ENCODE peak calls at places on chromosome X, in nine cellular contexts. M, C, F, Z, S, J, K, O and D are unnamed samples.

GRCh38 chrX:17710836-17711235 is 26.5 kb upstream of the SCML1 start:
- DNase-seq in M (no peak), C (no peak), F (no peak), Z (no peak), S (no peak), J (no peak), K (no peak), O (no peak), D (no peak)

GRCh38 chrX:826026-826425 is 195.4 kb downstream of the SHOX start:
- DNase-seq in M (no peak), C (no peak), F (no peak), Z (no peak), S (no peak), J (no peak), K (no peak), O (no peak), D (no peak)

GRCh38 chrX:109732780-109733657 is at the start of gene ACSL4:
- DNase-seq in M (peak), C (peak), F (peak), Z (peak), S (peak), J (peak), K (peak), O (peak), D (peak)

GRCh38 chrX:40912576-40912975 is 172.7 kb upstream of the USP9X start:
- DNase-seq in M (no peak), C (no peak), F (no peak), Z (no peak), S (no peak), J (no peak), K (no peak), O (no peak), D (no peak)

GRCh38 chrX:110449312-110449711 is 90.7 kb downstream of the RTL9 start:
- DNase-seq in M (no peak), C (no peak), F (no peak), Z (no peak), S (no peak), J (no peak), K (no peak), O (no peak), D (no peak)

GRCh38 chrX:29926659-29927058 is 288.7 kb upstream of the MAGEB2 start:
- DNase-seq in M (no peak), C (no peak), F (no peak), Z (no peak), S (no peak), J (no peak), K (no peak), O (no peak), D (no peak)

GRCh38 chrX:72137846-72138455 is 6.2 kb upstream of the RTL5 start:
- DNase-seq in M (no peak), C (no peak), F (no peak), Z (no peak), S (peak), J (no peak), K (no peak), O (no peak), D (no peak)

GRCh38 chrX:80174925-80175574 is 160.5 kb downstream of the TBX22 start:
- DNase-seq in M (no peak), C (no peak), F (no peak), Z (peak), S (peak), J (peak), K (no peak), O (peak), D (no peak)

GRCh38 chrX:40402771-40403533 is 177.8 kb upstream of the ATP6AP2 start:
- DNase-seq in M (no peak), C (no peak), F (peak), Z (peak), S (no peak), J (peak), K (no peak), O (no peak), D (no peak)

GRCh38 chrX:47191331-47191730 is 2.3 kb upstream of the UBA1 start:
- DNase-seq in M (peak), C (no peak), F (no peak), Z (peak), S (no peak), J (no peak), K (peak), O (peak), D (no peak)

GRCh38 chrX:85765651-85766050 is 281.7 kb downstream of the CHM start:
- DNase-seq in M (no peak), C (no peak), F (no peak), Z (no peak), S (no peak), J (no peak), K (no peak), O (no peak), D (no peak)

GRCh38 chrX:54945224-54945623 is 24.6 kb downstream of the TRO start:
- DNase-seq in M (no peak), C (no peak), F (no peak), Z (no peak), S (no peak), J (no peak), K (no peak), O (no peak), D (no peak)

GRCh38 chrX:45322382-45322781 is 121.7 kb upstream of the DIPK2B start:
- DNase-seq in M (no peak), C (no peak), F (peak), Z (peak), S (no peak), J (peak), K (no peak), O (peak), D (no peak)

GRCh38 chrX:30317308-30317707 is 8.1 kb upstream of the NR0B1 start:
- DNase-seq in M (no peak), C (no peak), F (no peak), Z (no peak), S (no peak), J (no peak), K (no peak), O (no peak), D (no peak)

GRCh38 chrX:14027511-14028019 is 2.1 kb downstream of the GEMIN8 start:
- DNase-seq in M (no peak), C (no peak), F (peak), Z (no peak), S (no peak), J (no peak), K (peak), O (no peak), D (no peak)

GRCh38 chrX:120732879-120733278 is 103.0 kb upstream of the C1GALT1C1 start:
- DNase-seq in M (no peak), C (no peak), F (no peak), Z (no peak), S (no peak), J (no peak), K (no peak), O (no peak), D (no peak)

GRCh38 chrX:63784902-63785692 is at the start of gene ARHGEF9:
- DNase-seq in M (peak), C (no peak), F (no peak), Z (peak), S (peak), J (peak), K (no peak), O (peak), D (no peak)

GRCh38 chrX:12210196-12210815 is 72.0 kb downstream of the FRMPD4 start:
- DNase-seq in M (no peak), C (no peak), F (peak), Z (no peak), S (no peak), J (peak), K (no peak), O (no peak), D (no peak)

GRCh38 chrX:46407036-46407752 is 138.0 kb downstream of the ZNF674 start:
- DNase-seq in M (no peak), C (no peak), F (no peak), Z (no peak), S (no peak), J (no peak), K (no peak), O (no peak), D (no peak)

GRCh38 chrX:150236304-150236703 is 126.8 kb upstream of the MAMLD1 start:
- DNase-seq in M (no peak), C (no peak), F (no peak), Z (no peak), S (peak), J (no peak), K (no peak), O (no peak), D (no peak)

GRCh38 chrX:24253469-24253868 is 60.4 kb downstream of the SUPT20HL2 start:
- DNase-seq in M (no peak), C (no peak), F (no peak), Z (no peak), S (peak), J (no peak), K (no peak), O (no peak), D (no peak)

GRCh38 chrX:72208126-72208525 is 26.6 kb downstream of the PIN4 start:
- DNase-seq in M (no peak), C (no peak), F (no peak), Z (no peak), S (no peak), J (no peak), K (no peak), O (no peak), D (no peak)

GRCh38 chrX:21798677-21799219 is 40.7 kb upstream of the MBTPS2 start:
- DNase-seq in M (no peak), C (no peak), F (peak), Z (peak), S (no peak), J (no peak), K (no peak), O (peak), D (no peak)

GRCh38 chrX:110383414-110383813 is 24.8 kb downstream of the RTL9 start:
- DNase-seq in M (no peak), C (no peak), F (no peak), Z (no peak), S (no peak), J (no peak), K (no peak), O (no peak), D (no peak)

GRCh38 chrX:39261446-39262147 is 460.3 kb downstream of the MID1IP1 start:
- DNase-seq in M (no peak), C (no peak), F (peak), Z (no peak), S (no peak), J (no peak), K (peak), O (no peak), D (peak)

GRCh38 chrX:131237363-131237762 is 51.7 kb downstream of the IGSF1 start:
- DNase-seq in M (no peak), C (no peak), F (no peak), Z (no peak), S (no peak), J (no peak), K (no peak), O (no peak), D (no peak)

GRCh38 chrX:15854080-15854655 is 445 bp downstream of the AP1S2 start:
- DNase-seq in M (peak), C (peak), F (peak), Z (peak), S (peak), J (peak), K (peak), O (peak), D (no peak)

GRCh38 chrX:44922980-44923379 is 50.0 kb downstream of the KDM6A start:
- DNase-seq in M (no peak), C (no peak), F (no peak), Z (no peak), S (no peak), J (no peak), K (no peak), O (no peak), D (no peak)

GRCh38 chrX:79065696-79066095 is 78.8 kb upstream of the GPR174 start:
- DNase-seq in M (no peak), C (no peak), F (no peak), Z (no peak), S (no peak), J (no peak), K (no peak), O (no peak), D (no peak)

GRCh38 chrX:68938244-68939004 is 109.6 kb downstream of the EFNB1 start:
- DNase-seq in M (no peak), C (no peak), F (no peak), Z (no peak), S (peak), J (peak), K (no peak), O (no peak), D (no peak)

GRCh38 chrX:40578039-40578438 is 2.7 kb upstream of the ATP6AP2 start:
- DNase-seq in M (no peak), C (no peak), F (no peak), Z (no peak), S (no peak), J (no peak), K (no peak), O (no peak), D (no peak)

GRCh38 chrX:131621650-131622049 is 77.8 kb downstream of the OR13H1 start:
- DNase-seq in M (no peak), C (no peak), F (no peak), Z (no peak), S (no peak), J (no peak), K (no peak), O (no peak), D (no peak)

GRCh38 chrX:30612250-30612655 is 34.7 kb upstream of the TASL start:
- DNase-seq in M (no peak), C (no peak), F (no peak), Z (no peak), S (no peak), J (no peak), K (no peak), O (no peak), D (no peak)

DNA sequence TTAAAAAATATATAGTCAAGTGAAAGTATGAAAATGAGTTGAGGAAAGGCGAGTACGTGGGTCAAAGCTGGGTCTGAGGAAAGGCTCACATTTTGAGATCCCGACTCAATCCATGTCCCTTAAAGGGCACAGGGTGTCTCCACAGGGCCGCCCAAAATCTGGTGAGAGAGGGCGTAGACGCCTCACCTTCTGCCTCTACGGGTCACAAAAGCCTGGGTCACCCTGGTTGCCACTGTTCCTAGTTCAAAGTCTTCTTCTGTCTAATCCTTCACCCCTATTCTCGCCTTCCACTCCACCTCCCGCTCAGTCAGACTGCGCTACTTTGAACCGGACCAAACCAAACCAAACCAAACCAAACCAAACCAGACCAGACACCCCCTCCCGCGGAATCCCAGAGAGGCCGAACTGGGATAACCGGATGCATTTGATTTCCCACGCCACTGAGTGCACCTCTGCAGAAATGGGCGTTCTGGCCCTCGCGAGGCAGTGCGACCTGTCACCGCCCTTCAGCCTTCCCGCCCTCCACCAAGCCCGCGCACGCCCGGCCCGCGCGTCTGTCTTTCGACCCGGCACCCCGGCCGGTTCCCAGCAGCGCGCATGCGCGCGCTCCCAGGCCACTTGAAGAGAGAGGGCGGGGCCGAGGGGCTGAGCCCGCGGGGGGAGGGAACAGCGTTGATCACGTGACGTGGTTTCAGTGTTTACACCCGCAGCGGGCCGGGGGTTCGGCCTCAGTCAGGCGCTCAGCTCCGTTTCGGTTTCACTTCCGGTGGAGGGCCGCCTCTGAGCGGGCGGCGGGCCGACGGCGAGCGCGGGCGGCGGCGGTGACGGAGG is at the start of gene FMR1:
- DNase-seq in M (peak), C (peak), F (peak), Z (peak), S (peak), J (peak), K (peak), O (peak), D (peak)
- TF ChIP-seq POLR2A in M (peak), C (peak), F (peak), Z (peak), S (no peak), J (no peak), K (peak), O (no peak), D (no peak)

GRCh38 chrX:153501530-153501929 is 6.8 kb downstream of the BGN start:
- DNase-seq in M (no peak), C (no peak), F (no peak), Z (no peak), S (no peak), J (no peak), K (no peak), O (no peak), D (no peak)

GRCh38 chrX:153499258-153499657 is 4.5 kb downstream of the BGN start:
- DNase-seq in M (no peak), C (no peak), F (no peak), Z (no peak), S (no peak), J (no peak), K (no peak), O (no peak), D (no peak)

GRCh38 chrX:153502131-153502530 is 7.4 kb downstream of the BGN start:
- DNase-seq in M (no peak), C (no peak), F (no peak), Z (no peak), S (no peak), J (no peak), K (no peak), O (no peak), D (no peak)

GRCh38 chrX:153499876-153500275 is 5.1 kb downstream of the BGN start:
- DNase-seq in M (no peak), C (no peak), F (no peak), Z (no peak), S (no peak), J (no peak), K (no peak), O (no peak), D (no peak)

DNA sequence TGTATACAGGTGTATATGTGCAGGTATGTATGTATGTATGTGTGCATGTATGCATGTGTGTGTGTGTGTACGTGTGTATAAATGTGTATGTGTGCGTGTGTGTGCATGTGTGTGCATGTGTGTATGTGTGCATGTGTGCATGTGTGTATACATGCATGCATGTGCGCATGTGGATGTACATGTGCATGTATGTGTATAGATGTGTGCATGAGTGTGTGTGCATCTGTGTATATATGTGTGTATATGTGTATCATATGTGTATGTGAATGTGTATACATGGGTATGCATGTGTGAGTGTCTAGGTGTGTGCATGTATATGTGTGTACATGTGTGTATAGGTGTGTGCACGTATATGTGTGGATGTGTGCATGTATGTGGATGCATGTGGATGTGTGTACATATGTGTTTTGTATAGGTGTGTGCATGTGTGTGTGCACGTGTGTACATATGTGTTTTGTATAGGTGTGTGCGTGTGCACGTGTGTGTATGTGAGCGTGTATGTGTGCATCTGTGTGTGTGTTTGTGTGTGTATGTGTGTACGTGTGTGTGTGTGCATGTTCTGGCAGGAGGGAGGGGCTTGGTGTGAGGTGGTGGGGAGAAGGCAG is 6.0 kb downstream of the BGN start:
- DNase-seq in M (no peak), C (no peak), F (no peak), Z (no peak), S (no peak), J (no peak), K (no peak), O (no peak), D (no peak)
- TF ChIP-seq POLR2A in M (no peak), C (no peak), F (no peak), Z (no peak), S (no peak), J (no peak), K (no peak), O (no peak), D (no peak)

GRCh38 chrX:53433651-53434639 is at the start of gene HSD17B10:
- DNase-seq in M (peak), C (peak), F (peak), Z (peak), S (peak), J (peak), K (peak), O (peak), D (peak)
- TF ChIP-seq POLR2A in M (peak), C (no peak), F (peak), Z (no peak), S (no peak), J (no peak), K (peak), O (no peak), D (peak)

GRCh38 chrX:115958687-115959359 is 211.7 kb upstream of the AGTR2 start:
- DNase-seq in M (no peak), C (no peak), F (no peak), Z (no peak), S (no peak), J (no peak), K (no peak), O (no peak), D (no peak)
- TF ChIP-seq POLR2A in M (no peak), C (no peak), F (no peak), Z (no peak), S (no peak), J (no peak), K (no peak), O (no peak), D (no peak)

GRCh38 chrX:102604327-102604726 is 5.0 kb downstream of the ARMCX5 start:
- DNase-seq in M (no peak), C (no peak), F (no peak), Z (no peak), S (no peak), J (no peak), K (no peak), O (no peak), D (no peak)

GRCh38 chrX:102599950-102600579 is 750 bp downstream of the ARMCX5 start:
- DNase-seq in M (no peak), C (no peak), F (peak), Z (no peak), S (no peak), J (no peak), K (peak), O (no peak), D (no peak)

DNA sequence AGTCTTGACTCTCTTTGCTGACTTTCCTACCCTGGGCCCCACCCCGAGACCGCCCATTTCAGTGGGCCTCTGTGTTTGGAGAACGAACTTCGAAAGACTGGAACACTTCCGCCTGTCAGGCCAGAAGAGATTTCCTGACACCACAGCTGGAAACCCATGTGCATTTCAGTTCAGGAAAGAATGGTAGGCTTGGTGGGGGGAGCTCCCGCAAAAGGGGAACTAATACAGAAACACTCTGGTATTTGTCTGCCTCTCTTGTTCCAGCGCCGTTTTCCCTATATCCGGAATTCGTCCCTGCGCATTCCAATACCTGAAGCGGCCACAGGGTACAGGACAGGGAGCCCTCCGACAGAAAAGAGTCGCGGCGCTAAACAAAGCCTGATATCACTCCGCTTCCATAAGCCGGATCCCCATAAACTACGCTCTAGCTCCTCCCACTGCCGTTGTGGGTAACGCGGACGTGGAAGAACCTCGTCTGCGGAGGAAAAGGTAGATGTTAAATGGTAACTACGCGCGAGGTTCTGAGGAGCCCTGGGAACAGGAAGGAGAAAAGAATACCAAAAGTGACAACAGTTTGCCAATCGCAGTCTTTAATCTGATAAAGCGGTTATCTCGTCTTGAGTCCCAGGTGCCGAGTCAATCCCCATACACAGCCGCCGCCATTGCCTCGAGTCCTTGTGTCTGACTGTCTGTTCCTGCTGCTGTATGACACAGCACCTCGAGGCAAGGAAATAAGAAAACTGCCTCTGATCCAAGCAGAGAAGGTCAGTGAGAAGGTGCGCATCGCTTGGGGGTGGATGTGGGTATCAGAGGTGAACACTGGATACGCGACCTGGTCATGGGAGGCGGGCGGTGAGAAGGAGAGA is at the start of gene ARMCX5:
- DNase-seq in M (peak), C (peak), F (peak), Z (peak), S (peak), J (peak), K (peak), O (peak), D (peak)
- TF ChIP-seq POLR2A in M (peak), C (peak), F (peak), Z (peak), S (no peak), J (peak), K (peak), O (no peak), D (peak)